ENCODE peak calls at places on chromosomes 7 and 10, in eight cellular contexts. M is iris pigment epithelial cell, C is dermis microvascular lymphatic vessel endothelial cell, Z is NCI-H1048, S is Calu3, O is LNCaP clone FGC, P is RWPE1, G is keratinocyte. K is an unnamed sample.

GRCh38 chr7:137994091-137994688 is 7.7 kb downstream of the CREB3L2 start:
- DNase-seq in M (no peak), C (no peak), Z (no peak), S (no peak), O (no peak), P (no peak), G (no peak), K (no peak)

GRCh38 chr10:131834152-131834810 is 66.5 kb upstream of the PPP2R2D start:
- DNase-seq in M (no peak), C (no peak), Z (no peak), S (no peak), O (no peak), P (no peak), G (no peak), K (no peak)

GRCh38 chr10:25707541-25707940 is 226.5 kb upstream of the MYO3A start:
- DNase-seq in M (no peak), C (no peak), Z (no peak), S (no peak), O (no peak), P (no peak), G (no peak), K (no peak)

GRCh38 chr7:46957195-46957594 is 624.7 kb downstream of the TNS3 start:
- DNase-seq in M (no peak), C (no peak), Z (no peak), S (no peak), O (no peak), P (no peak), G (no peak), K (no peak)

GRCh38 chr10:122282909-122283308 is 11.8 kb downstream of the BTBD16 start:
- DNase-seq in M (no peak), C (no peak), Z (no peak), S (no peak), O (no peak), P (no peak), G (no peak), K (no peak)

GRCh38 chr7:31850066-31850465 is 163.1 kb downstream of the PPP1R17 start:
- DNase-seq in M (peak), C (no peak), Z (no peak), S (no peak), O (no peak), P (no peak), G (no peak), K (peak)

GRCh38 chr10:48464871-48465736 is 139.8 kb downstream of the ARHGAP22 start:
- DNase-seq in M (no peak), C (no peak), Z (no peak), S (no peak), O (no peak), P (no peak), G (no peak), K (no peak)

GRCh38 chr10:92662852-92663251 is 26.9 kb upstream of the HHEX start:
- DNase-seq in M (no peak), C (peak), Z (no peak), S (no peak), O (no peak), P (no peak), G (no peak), K (no peak)

GRCh38 chr10:72263613-72264241 is 10.0 kb upstream of the DDIT4 start:
- DNase-seq in M (no peak), C (peak), Z (no peak), S (peak), O (peak), P (no peak), G (peak), K (peak)

GRCh38 chr10:117652228-117653169 is 110.0 kb downstream of the EMX2 start:
- DNase-seq in M (no peak), C (no peak), Z (no peak), S (no peak), O (no peak), P (no peak), G (no peak), K (no peak)

K was measured in MCF 10A.